ENCODE peak calls at places on chromosomes 1 and 21, in eight cellular contexts. One of them, this sample, is unnamed.

GRCh38 chr1:146012703-146013565 is 8.6 kb downstream of the HJV start:
- DNase-seq in sigmoid colon: peak
- DNase-seq in cardiac fibroblast: peak
- DNase-seq in upper lobe of right lung: no peak
- DNase-seq in activated CD8-positive, alpha-beta T cell treated with anti-CD3 and anti-CD28 coated beads for 36 hours: peak
- DNase-seq in adrenal gland: peak
- DNase-seq in RWPE1: peak
- DNase-seq in MM.1S: peak
- DNase-seq in this sample: peak

GRCh38 chr1:205286335-205286950 is 35.1 kb downstream of the NUAK2 start:
- DNase-seq in sigmoid colon: no peak
- DNase-seq in cardiac fibroblast: no peak
- DNase-seq in upper lobe of right lung: no peak
- DNase-seq in activated CD8-positive, alpha-beta T cell treated with anti-CD3 and anti-CD28 coated beads for 36 hours: peak
- DNase-seq in adrenal gland: no peak
- DNase-seq in RWPE1: no peak
- DNase-seq in MM.1S: peak
- DNase-seq in this sample: peak

GRCh38 chr1:29123871-29124365 is at the start of gene TMEM200B:
- DNase-seq in sigmoid colon: no peak
- DNase-seq in cardiac fibroblast: no peak
- DNase-seq in upper lobe of right lung: no peak
- DNase-seq in activated CD8-positive, alpha-beta T cell treated with anti-CD3 and anti-CD28 coated beads for 36 hours: no peak
- DNase-seq in adrenal gland: no peak
- DNase-seq in RWPE1: no peak
- DNase-seq in MM.1S: no peak
- DNase-seq in this sample: no peak

GRCh38 chr1:200923607-200924006 is 28.9 kb downstream of the INAVA start:
- DNase-seq in sigmoid colon: no peak
- DNase-seq in cardiac fibroblast: no peak
- DNase-seq in upper lobe of right lung: no peak
- DNase-seq in activated CD8-positive, alpha-beta T cell treated with anti-CD3 and anti-CD28 coated beads for 36 hours: no peak
- DNase-seq in adrenal gland: no peak
- DNase-seq in RWPE1: no peak
- DNase-seq in MM.1S: no peak
- DNase-seq in this sample: no peak

GRCh38 chr1:99682291-99682751 is 36.4 kb downstream of the PALMD start:
- DNase-seq in sigmoid colon: no peak
- DNase-seq in cardiac fibroblast: peak
- DNase-seq in upper lobe of right lung: no peak
- DNase-seq in activated CD8-positive, alpha-beta T cell treated with anti-CD3 and anti-CD28 coated beads for 36 hours: no peak
- DNase-seq in adrenal gland: no peak
- DNase-seq in RWPE1: no peak
- DNase-seq in MM.1S: no peak
- DNase-seq in this sample: no peak

GRCh38 chr1:81730881-81731280 is 69.9 kb upstream of the ADGRL2 start:
- DNase-seq in sigmoid colon: no peak
- DNase-seq in cardiac fibroblast: no peak
- DNase-seq in upper lobe of right lung: no peak
- DNase-seq in activated CD8-positive, alpha-beta T cell treated with anti-CD3 and anti-CD28 coated beads for 36 hours: no peak
- DNase-seq in adrenal gland: no peak
- DNase-seq in RWPE1: no peak
- DNase-seq in MM.1S: no peak
- DNase-seq in this sample: no peak

GRCh38 chr1:169529068-169529642 is 43.4 kb upstream of the SLC19A2 start:
- DNase-seq in sigmoid colon: no peak
- DNase-seq in cardiac fibroblast: peak
- DNase-seq in upper lobe of right lung: no peak
- DNase-seq in activated CD8-positive, alpha-beta T cell treated with anti-CD3 and anti-CD28 coated beads for 36 hours: no peak
- DNase-seq in adrenal gland: no peak
- DNase-seq in RWPE1: peak
- DNase-seq in MM.1S: peak
- DNase-seq in this sample: no peak

GRCh38 chr1:152141971-152142584 is 16.9 kb downstream of the RPTN start:
- DNase-seq in sigmoid colon: no peak
- DNase-seq in cardiac fibroblast: peak
- DNase-seq in upper lobe of right lung: no peak
- DNase-seq in activated CD8-positive, alpha-beta T cell treated with anti-CD3 and anti-CD28 coated beads for 36 hours: peak
- DNase-seq in adrenal gland: peak
- DNase-seq in RWPE1: peak
- DNase-seq in MM.1S: peak
- DNase-seq in this sample: peak

GRCh38 chr21:41926068-41926806 is 27.6 kb downstream of the C2CD2 start:
- DNase-seq in sigmoid colon: peak
- DNase-seq in cardiac fibroblast: peak
- DNase-seq in upper lobe of right lung: no peak
- DNase-seq in activated CD8-positive, alpha-beta T cell treated with anti-CD3 and anti-CD28 coated beads for 36 hours: peak
- DNase-seq in adrenal gland: no peak
- DNase-seq in RWPE1: peak
- DNase-seq in MM.1S: peak
- DNase-seq in this sample: peak

GRCh38 chr1:225201447-225201846 is 226.4 kb downstream of the LBR start:
- DNase-seq in sigmoid colon: no peak
- DNase-seq in cardiac fibroblast: no peak
- DNase-seq in upper lobe of right lung: no peak
- DNase-seq in activated CD8-positive, alpha-beta T cell treated with anti-CD3 and anti-CD28 coated beads for 36 hours: no peak
- DNase-seq in adrenal gland: no peak
- DNase-seq in RWPE1: no peak
- DNase-seq in MM.1S: no peak
- DNase-seq in this sample: no peak

DNA sequence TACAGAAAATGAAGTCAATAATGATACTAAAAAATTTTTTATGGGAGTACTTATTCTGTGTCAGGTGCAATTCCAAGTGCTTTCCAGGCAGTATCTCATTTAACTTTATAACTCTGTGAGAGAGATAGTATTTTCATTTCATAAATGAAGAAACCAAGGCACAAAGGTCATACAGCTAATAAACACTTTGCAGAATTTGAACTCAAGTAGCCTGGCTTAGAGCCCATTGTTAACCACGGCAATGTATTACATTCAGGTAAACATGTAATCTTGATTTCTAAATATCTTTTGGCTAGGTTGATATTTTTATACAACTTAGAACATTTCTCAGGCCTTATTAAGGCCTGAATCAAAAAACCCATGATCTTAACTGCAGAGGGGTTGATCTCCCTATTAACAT is 28.9 kb upstream of the PKN2 start:
- DNase-seq in sigmoid colon: no peak
- DNase-seq in cardiac fibroblast: no peak
- DNase-seq in upper lobe of right lung: no peak
- DNase-seq in activated CD8-positive, alpha-beta T cell treated with anti-CD3 and anti-CD28 coated beads for 36 hours: no peak
- DNase-seq in adrenal gland: no peak
- DNase-seq in RWPE1: no peak
- DNase-seq in MM.1S: no peak
- DNase-seq in this sample: no peak
- TF ChIP-seq CTCF in sigmoid colon: no peak
- TF ChIP-seq CTCF in cardiac fibroblast: no peak
- TF ChIP-seq CTCF in upper lobe of right lung: no peak
- TF ChIP-seq CTCF in activated CD8-positive, alpha-beta T cell treated with anti-CD3 and anti-CD28 coated beads for 36 hours: no peak
- TF ChIP-seq CTCF in adrenal gland: no peak
- TF ChIP-seq CTCF in RWPE1: no peak
- TF ChIP-seq CTCF in MM.1S: no peak
- TF ChIP-seq CTCF in this sample: no peak

GRCh38 chr1:43990271-43991199 is 864 bp upstream of the CCDC24 start:
- DNase-seq in sigmoid colon: no peak
- DNase-seq in cardiac fibroblast: no peak
- DNase-seq in upper lobe of right lung: no peak
- DNase-seq in activated CD8-positive, alpha-beta T cell treated with anti-CD3 and anti-CD28 coated beads for 36 hours: no peak
- DNase-seq in adrenal gland: no peak
- DNase-seq in RWPE1: no peak
- DNase-seq in MM.1S: no peak
- DNase-seq in this sample: no peak
- TF ChIP-seq CTCF in sigmoid colon: no peak
- TF ChIP-seq CTCF in cardiac fibroblast: no peak
- TF ChIP-seq CTCF in upper lobe of right lung: peak
- TF ChIP-seq CTCF in activated CD8-positive, alpha-beta T cell treated with anti-CD3 and anti-CD28 coated beads for 36 hours: no peak
- TF ChIP-seq CTCF in adrenal gland: no peak
- TF ChIP-seq CTCF in RWPE1: no peak
- TF ChIP-seq CTCF in MM.1S: peak
- TF ChIP-seq CTCF in this sample: no peak

GRCh38 chr1:176066709-176067108 is 140.4 kb downstream of the COP1 start:
- DNase-seq in sigmoid colon: no peak
- DNase-seq in cardiac fibroblast: no peak
- DNase-seq in upper lobe of right lung: no peak
- DNase-seq in activated CD8-positive, alpha-beta T cell treated with anti-CD3 and anti-CD28 coated beads for 36 hours: no peak
- DNase-seq in adrenal gland: no peak
- DNase-seq in RWPE1: no peak
- DNase-seq in MM.1S: no peak
- DNase-seq in this sample: no peak
- TF ChIP-seq CTCF in sigmoid colon: no peak
- TF ChIP-seq CTCF in cardiac fibroblast: no peak
- TF ChIP-seq CTCF in upper lobe of right lung: no peak
- TF ChIP-seq CTCF in activated CD8-positive, alpha-beta T cell treated with anti-CD3 and anti-CD28 coated beads for 36 hours: no peak
- TF ChIP-seq CTCF in adrenal gland: no peak
- TF ChIP-seq CTCF in RWPE1: no peak
- TF ChIP-seq CTCF in MM.1S: no peak
- TF ChIP-seq CTCF in this sample: no peak

GRCh38 chr1:10170362-10170665 is 40.1 kb upstream of the KIF1B start:
- DNase-seq in sigmoid colon: no peak
- DNase-seq in cardiac fibroblast: no peak
- DNase-seq in upper lobe of right lung: no peak
- DNase-seq in activated CD8-positive, alpha-beta T cell treated with anti-CD3 and anti-CD28 coated beads for 36 hours: peak
- DNase-seq in adrenal gland: no peak
- DNase-seq in RWPE1: no peak
- DNase-seq in MM.1S: peak
- DNase-seq in this sample: peak

GRCh38 chr1:10173582-10173981 is 36.8 kb upstream of the KIF1B start:
- DNase-seq in sigmoid colon: no peak
- DNase-seq in cardiac fibroblast: no peak
- DNase-seq in upper lobe of right lung: no peak
- DNase-seq in activated CD8-positive, alpha-beta T cell treated with anti-CD3 and anti-CD28 coated beads for 36 hours: peak
- DNase-seq in adrenal gland: no peak
- DNase-seq in RWPE1: no peak
- DNase-seq in MM.1S: no peak
- DNase-seq in this sample: peak

GRCh38 chr1:10171995-10172669 is 38.2 kb upstream of the KIF1B start:
- DNase-seq in sigmoid colon: no peak
- DNase-seq in cardiac fibroblast: no peak
- DNase-seq in upper lobe of right lung: no peak
- DNase-seq in activated CD8-positive, alpha-beta T cell treated with anti-CD3 and anti-CD28 coated beads for 36 hours: no peak
- DNase-seq in adrenal gland: no peak
- DNase-seq in RWPE1: no peak
- DNase-seq in MM.1S: no peak
- DNase-seq in this sample: no peak

GRCh38 chr1:10171105-10171767 is 39.1 kb upstream of the KIF1B start:
- DNase-seq in sigmoid colon: no peak
- DNase-seq in cardiac fibroblast: no peak
- DNase-seq in upper lobe of right lung: no peak
- DNase-seq in activated CD8-positive, alpha-beta T cell treated with anti-CD3 and anti-CD28 coated beads for 36 hours: no peak
- DNase-seq in adrenal gland: no peak
- DNase-seq in RWPE1: no peak
- DNase-seq in MM.1S: no peak
- DNase-seq in this sample: no peak

GRCh38 chr1:10168912-10169514 is 41.4 kb upstream of the KIF1B start:
- DNase-seq in sigmoid colon: no peak
- DNase-seq in cardiac fibroblast: no peak
- DNase-seq in upper lobe of right lung: no peak
- DNase-seq in activated CD8-positive, alpha-beta T cell treated with anti-CD3 and anti-CD28 coated beads for 36 hours: peak
- DNase-seq in adrenal gland: no peak
- DNase-seq in RWPE1: no peak
- DNase-seq in MM.1S: no peak
- DNase-seq in this sample: peak
- TF ChIP-seq CTCF in sigmoid colon: no peak
- TF ChIP-seq CTCF in cardiac fibroblast: no peak
- TF ChIP-seq CTCF in upper lobe of right lung: no peak
- TF ChIP-seq CTCF in activated CD8-positive, alpha-beta T cell treated with anti-CD3 and anti-CD28 coated beads for 36 hours: no peak
- TF ChIP-seq CTCF in adrenal gland: no peak
- TF ChIP-seq CTCF in RWPE1: no peak
- TF ChIP-seq CTCF in MM.1S: no peak
- TF ChIP-seq CTCF in this sample: no peak